ENCODE peak calls at places on chromosome 20, in five cellular contexts. One of them, this sample, is unnamed.

GRCh38 chr20:46221271-46221670 is 87.0 kb downstream of the CDH22 start:
- DNase-seq in mesenchymal stem cell: no peak
- DNase-seq in neuronal stem cell: no peak
- DNase-seq in H1: no peak
- DNase-seq in IMR-90: no peak
- DNase-seq in this sample: no peak

GRCh38 chr20:2101057-2101934 is at the start of gene STK35:
- DNase-seq in mesenchymal stem cell: no peak
- DNase-seq in neuronal stem cell: no peak
- DNase-seq in H1: no peak
- DNase-seq in IMR-90: no peak
- DNase-seq in this sample: peak; percentile 72

GRCh38 chr20:11117808-11118528 is 444.2 kb upstream of the JAG1 start:
- DNase-seq in mesenchymal stem cell: peak; percentile 5
- DNase-seq in neuronal stem cell: no peak
- DNase-seq in H1: no peak
- DNase-seq in IMR-90: peak; percentile 93
- DNase-seq in this sample: no peak

GRCh38 chr20:14493408-14493807 is 156.0 kb upstream of the FLRT3 start:
- DNase-seq in mesenchymal stem cell: no peak
- DNase-seq in neuronal stem cell: no peak
- DNase-seq in H1: no peak
- DNase-seq in IMR-90: no peak
- DNase-seq in this sample: no peak

GRCh38 chr20:63540417-63541186 is 3.4 kb upstream of the PTK6 start:
- DNase-seq in mesenchymal stem cell: peak; percentile 50
- DNase-seq in neuronal stem cell: no peak
- DNase-seq in H1: no peak
- DNase-seq in IMR-90: peak; percentile 50
- DNase-seq in this sample: no peak

GRCh38 chr20:24470031-24470781 is 777 bp downstream of the SYNDIG1 start:
- DNase-seq in mesenchymal stem cell: no peak
- DNase-seq in neuronal stem cell: peak; percentile 42
- DNase-seq in H1: no peak
- DNase-seq in IMR-90: no peak
- DNase-seq in this sample: peak; percentile 54

GRCh38 chr20:32592022-32592421 is 6.9 kb upstream of the NOL4L start:
- DNase-seq in mesenchymal stem cell: no peak
- DNase-seq in neuronal stem cell: no peak
- DNase-seq in H1: no peak
- DNase-seq in IMR-90: no peak
- DNase-seq in this sample: no peak

GRCh38 chr20:25273541-25274358 is 25.9 kb downstream of the PYGB start:
- DNase-seq in mesenchymal stem cell: no peak
- DNase-seq in neuronal stem cell: no peak
- DNase-seq in H1: no peak
- DNase-seq in IMR-90: no peak
- DNase-seq in this sample: no peak

GRCh38 chr20:45823949-45824835 is 2.9 kb downstream of the TNNC2 start:
- DNase-seq in mesenchymal stem cell: peak; percentile 33
- DNase-seq in neuronal stem cell: no peak
- DNase-seq in H1: peak; percentile 53
- DNase-seq in IMR-90: no peak
- DNase-seq in this sample: peak; percentile 87

GRCh38 chr20:47677314-47678129 is 107.8 kb downstream of the SULF2 start:
- DNase-seq in mesenchymal stem cell: peak; percentile 33
- DNase-seq in neuronal stem cell: peak; percentile 47
- DNase-seq in H1: peak; percentile 59
- DNase-seq in IMR-90: peak; percentile 16
- DNase-seq in this sample: peak; percentile 88

GRCh38 chr20:17888044-17888443 is 80.5 kb downstream of the SNX5 start:
- DNase-seq in mesenchymal stem cell: no peak
- DNase-seq in neuronal stem cell: no peak
- DNase-seq in H1: no peak
- DNase-seq in IMR-90: no peak
- DNase-seq in this sample: no peak

GRCh38 chr20:1879934-1880333 is 15.3 kb upstream of the SIRPA start:
- DNase-seq in mesenchymal stem cell: no peak
- DNase-seq in neuronal stem cell: no peak
- DNase-seq in H1: no peak
- DNase-seq in IMR-90: peak; percentile 39
- DNase-seq in this sample: no peak

GRCh38 chr20:41133709-41134361 is 3.5 kb upstream of the PLCG1 start:
- DNase-seq in mesenchymal stem cell: no peak
- DNase-seq in neuronal stem cell: no peak
- DNase-seq in H1: no peak
- DNase-seq in IMR-90: peak; percentile 18
- DNase-seq in this sample: no peak

GRCh38 chr20:47233333-47234188 is 122.9 kb downstream of the ZMYND8 start:
- DNase-seq in mesenchymal stem cell: peak; percentile 55
- DNase-seq in neuronal stem cell: no peak
- DNase-seq in H1: no peak
- DNase-seq in IMR-90: peak; percentile 48
- DNase-seq in this sample: no peak

GRCh38 chr20:33796263-33796906 is 14.8 kb upstream of the CHMP4B start:
- DNase-seq in mesenchymal stem cell: no peak
- DNase-seq in neuronal stem cell: no peak
- DNase-seq in H1: no peak
- DNase-seq in IMR-90: no peak
- DNase-seq in this sample: no peak

GRCh38 chr20:370977-371754 is 9.4 kb upstream of the TRIB3 start:
- DNase-seq in mesenchymal stem cell: no peak
- DNase-seq in neuronal stem cell: no peak
- DNase-seq in H1: no peak
- DNase-seq in IMR-90: no peak
- DNase-seq in this sample: no peak

GRCh38 chr20:60786686-60787217 is 465.3 kb upstream of the CDH4 start:
- DNase-seq in mesenchymal stem cell: no peak
- DNase-seq in neuronal stem cell: no peak
- DNase-seq in H1: no peak
- DNase-seq in IMR-90: no peak
- DNase-seq in this sample: no peak

GRCh38 chr20:63056236-63057132 is 49.7 kb upstream of the BHLHE23 start:
- DNase-seq in mesenchymal stem cell: peak; percentile 30
- DNase-seq in neuronal stem cell: peak; percentile 69
- DNase-seq in H1: no peak
- DNase-seq in IMR-90: no peak
- DNase-seq in this sample: peak; percentile 77

GRCh38 chr20:33915726-33916331 is 77.9 kb upstream of the RALY start:
- DNase-seq in mesenchymal stem cell: no peak
- DNase-seq in neuronal stem cell: no peak
- DNase-seq in H1: no peak
- DNase-seq in IMR-90: no peak
- DNase-seq in this sample: peak; percentile 59

GRCh38 chr20:9995514-9996272 is 39.1 kb upstream of the ANKEF1 start:
- DNase-seq in mesenchymal stem cell: no peak
- DNase-seq in neuronal stem cell: no peak
- DNase-seq in H1: no peak
- DNase-seq in IMR-90: no peak
- DNase-seq in this sample: no peak

GRCh38 chr20:61210862-61211261 is 41.2 kb upstream of the CDH4 start:
- DNase-seq in mesenchymal stem cell: no peak
- DNase-seq in neuronal stem cell: no peak
- DNase-seq in H1: no peak
- DNase-seq in IMR-90: no peak
- DNase-seq in this sample: no peak

GRCh38 chr20:33006776-33007375 is 628 bp upstream of the BPIFB2 start:
- DNase-seq in mesenchymal stem cell: no peak
- DNase-seq in neuronal stem cell: no peak
- DNase-seq in H1: no peak
- DNase-seq in IMR-90: no peak
- DNase-seq in this sample: no peak

GRCh38 chr20:62816879-62817873 is at the start of gene COL9A3:
- DNase-seq in mesenchymal stem cell: no peak
- DNase-seq in neuronal stem cell: no peak
- DNase-seq in H1: no peak
- DNase-seq in IMR-90: no peak
- DNase-seq in this sample: no peak

GRCh38 chr20:64065062-64065972 is 2.3 kb downstream of the TCEA2 start:
- DNase-seq in mesenchymal stem cell: no peak
- DNase-seq in neuronal stem cell: no peak
- DNase-seq in H1: no peak
- DNase-seq in IMR-90: no peak
- DNase-seq in this sample: no peak

GRCh38 chr20:48283470-48284110 is 498.3 kb upstream of the SULF2 start:
- DNase-seq in mesenchymal stem cell: no peak
- DNase-seq in neuronal stem cell: no peak
- DNase-seq in H1: no peak
- DNase-seq in IMR-90: peak; percentile 93
- DNase-seq in this sample: no peak

GRCh38 chr20:62159835-62160234 is 16.3 kb downstream of the SS18L1 start:
- DNase-seq in mesenchymal stem cell: no peak
- DNase-seq in neuronal stem cell: no peak
- DNase-seq in H1: no peak
- DNase-seq in IMR-90: peak; percentile 49
- DNase-seq in this sample: no peak

GRCh38 chr20:56702931-56703840 is 74.1 kb downstream of the TFAP2C start:
- DNase-seq in mesenchymal stem cell: no peak
- DNase-seq in neuronal stem cell: no peak
- DNase-seq in H1: no peak
- DNase-seq in IMR-90: no peak
- DNase-seq in this sample: no peak

GRCh38 chr20:10708342-10709185 is 34.8 kb upstream of the JAG1 start:
- DNase-seq in mesenchymal stem cell: peak; percentile 66
- DNase-seq in neuronal stem cell: peak; percentile 73
- DNase-seq in H1: no peak
- DNase-seq in IMR-90: peak; percentile 85
- DNase-seq in this sample: no peak

GRCh38 chr20:64109831-64110391 is 2.5 kb upstream of the NPBWR2 start:
- DNase-seq in mesenchymal stem cell: no peak
- DNase-seq in neuronal stem cell: no peak
- DNase-seq in H1: no peak
- DNase-seq in IMR-90: no peak
- DNase-seq in this sample: no peak

GRCh38 chr20:46739441-46740213 is 30.2 kb downstream of the SLC2A10 start:
- DNase-seq in mesenchymal stem cell: peak; percentile 24
- DNase-seq in neuronal stem cell: no peak
- DNase-seq in H1: no peak
- DNase-seq in IMR-90: peak; percentile 74
- DNase-seq in this sample: no peak

DNA sequence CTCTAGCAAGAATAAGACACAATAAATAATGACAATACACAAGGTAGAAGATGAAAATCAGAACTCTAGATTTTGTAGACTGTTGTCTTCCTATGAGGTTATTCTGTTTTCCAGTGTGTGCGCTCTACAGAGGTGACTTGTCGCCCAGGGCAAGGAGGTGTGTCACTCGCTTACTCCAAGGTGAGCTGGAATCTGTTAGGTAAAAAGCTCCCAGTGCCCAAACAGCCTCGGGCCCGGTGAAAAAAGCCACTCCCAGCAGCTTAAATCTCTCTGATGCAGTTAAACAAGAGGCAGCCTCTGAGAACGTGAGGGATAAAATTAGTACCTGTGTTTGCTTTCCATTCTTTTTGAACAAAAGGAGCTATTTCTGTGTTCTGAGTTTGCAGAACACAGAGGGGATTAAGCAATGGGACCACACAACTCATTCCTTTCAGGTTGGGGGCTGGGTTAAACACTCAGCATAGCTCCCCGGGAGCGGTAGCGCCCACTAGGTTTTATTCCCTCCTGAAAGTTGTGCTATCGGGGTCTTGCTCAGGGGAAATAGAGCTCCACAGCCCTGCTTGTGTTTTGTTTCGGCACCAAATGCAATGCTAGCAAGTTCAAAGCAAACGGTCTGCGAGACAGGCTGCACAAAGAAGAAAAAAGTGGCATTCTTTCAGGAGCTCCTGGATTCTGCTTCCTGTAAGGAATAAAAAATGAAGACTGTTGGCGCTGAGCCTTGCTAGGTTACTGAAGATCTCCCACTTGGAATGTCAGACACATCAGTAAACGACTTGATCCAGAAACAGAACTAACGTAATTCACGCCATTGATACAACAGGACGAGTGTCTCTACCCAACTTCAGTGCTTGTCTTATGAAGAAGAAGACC is 181.1 kb downstream of the FOXA2 start:
- DNase-seq in mesenchymal stem cell: peak; percentile 0
- DNase-seq in neuronal stem cell: peak; percentile 30
- DNase-seq in H1: no peak
- DNase-seq in IMR-90: no peak
- DNase-seq in this sample: no peak
- H2AFZ ChIP-seq in mesenchymal stem cell: no peak overlapping the region
- H2AFZ ChIP-seq in neuronal stem cell: peak overlapping the region; percentile 72
- H2AFZ ChIP-seq in H1: peak overlapping the region; percentile 55
- H2AFZ ChIP-seq in IMR-90: no peak overlapping the region
- H2AFZ ChIP-seq in this sample: no peak overlapping the region

GRCh38 chr20:57716202-57716601 is 6.4 kb upstream of the PMEPA1 start:
- DNase-seq in mesenchymal stem cell: peak; percentile 50
- DNase-seq in neuronal stem cell: no peak
- DNase-seq in H1: no peak
- DNase-seq in IMR-90: peak; percentile 81
- DNase-seq in this sample: no peak
- H2BK15ac ChIP-seq in mesenchymal stem cell: no peak overlapping the region
- H2BK15ac ChIP-seq in neuronal stem cell: no peak overlapping the region
- H2BK15ac ChIP-seq in H1: no peak overlapping the region
- H2BK15ac ChIP-seq in IMR-90: peak overlapping the region; percentile 6
- H2BK15ac ChIP-seq in this sample: no peak overlapping the region

DNA sequence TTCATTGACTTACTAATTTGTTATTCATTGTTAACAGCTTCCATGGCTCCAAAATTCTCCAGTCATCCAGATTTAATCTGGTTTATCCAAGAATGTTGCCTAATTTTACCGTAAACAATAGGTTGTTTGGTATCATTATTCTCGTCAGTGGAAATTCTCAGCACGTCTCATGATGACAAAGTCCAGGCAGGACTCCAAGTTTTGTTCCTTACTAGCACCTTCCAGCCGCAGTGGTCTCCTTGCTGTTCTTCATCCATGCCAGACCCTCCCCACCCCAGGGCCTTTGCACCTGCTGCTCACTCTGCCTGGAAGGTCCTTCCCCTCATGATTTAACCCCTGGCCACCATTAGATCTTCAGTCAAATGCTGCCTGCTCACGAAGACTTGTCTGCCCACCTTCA is 48.1 kb upstream of the NAA20 start:
- DNase-seq in mesenchymal stem cell: no peak
- DNase-seq in neuronal stem cell: no peak
- DNase-seq in H1: no peak
- DNase-seq in IMR-90: no peak
- DNase-seq in this sample: no peak
- H2AFZ ChIP-seq in mesenchymal stem cell: no peak overlapping the region
- H2AFZ ChIP-seq in neuronal stem cell: no peak overlapping the region
- H2AFZ ChIP-seq in H1: no peak overlapping the region
- H2AFZ ChIP-seq in IMR-90: no peak overlapping the region
- H2AFZ ChIP-seq in this sample: no peak overlapping the region

GRCh38 chr20:44598413-44599290 is 16.3 kb downstream of the PKIG start:
- DNase-seq in mesenchymal stem cell: peak; percentile 39
- DNase-seq in neuronal stem cell: no peak
- DNase-seq in H1: no peak
- DNase-seq in IMR-90: no peak
- DNase-seq in this sample: no peak
- H2BK15ac ChIP-seq in mesenchymal stem cell: peak overlapping the region; percentile 87
- H2BK15ac ChIP-seq in neuronal stem cell: no peak overlapping the region
- H2BK15ac ChIP-seq in H1: no peak overlapping the region
- H2BK15ac ChIP-seq in IMR-90: peak overlapping the region; percentile 74
- H2BK15ac ChIP-seq in this sample: no peak overlapping the region

DNA sequence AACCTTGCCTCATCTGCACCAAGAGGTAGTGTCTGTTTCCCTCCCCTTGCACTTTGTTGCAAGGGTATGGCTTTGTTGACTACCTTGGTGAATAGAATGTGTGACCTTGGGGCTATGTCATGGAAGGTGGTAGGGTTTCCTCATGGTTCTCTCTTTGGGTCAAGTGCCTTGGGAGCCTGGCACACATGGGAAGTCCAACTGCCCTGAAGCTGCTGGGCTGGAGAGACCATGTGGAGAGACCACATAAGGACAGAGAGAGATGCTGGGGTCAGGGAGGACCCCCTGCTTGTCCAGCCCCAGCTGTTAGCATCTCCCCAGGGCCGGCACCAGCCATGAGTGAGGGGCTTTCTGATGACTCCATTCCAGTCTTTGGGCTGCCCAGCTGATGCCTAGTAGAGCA is 95.5 kb upstream of the PAX1 start:
- DNase-seq in mesenchymal stem cell: no peak
- DNase-seq in neuronal stem cell: no peak
- DNase-seq in H1: no peak
- DNase-seq in IMR-90: no peak
- DNase-seq in this sample: no peak
- H2AFZ ChIP-seq in mesenchymal stem cell: no peak overlapping the region
- H2AFZ ChIP-seq in neuronal stem cell: no peak overlapping the region
- H2AFZ ChIP-seq in H1: no peak overlapping the region
- H2AFZ ChIP-seq in IMR-90: no peak overlapping the region
- H2AFZ ChIP-seq in this sample: no peak overlapping the region